ENCODE peak calls at places on chromosomes 16 and 17, in eight cellular contexts. K is PC-9, T is hepatocyte, U is right atrium auricular region, Y is GM23248, N is A549, F is ovary, O is ascending aorta. D is an unnamed sample. For H3K4me1, the result is how much of the 10 kb centered on the place peaks cover.

GRCh38 chr17:41333836-41334235 is 16.8 kb downstream of the KRT33A start:
- DNase-seq in K (no peak), T (no peak), U (no peak), Y (no peak), N (no peak), F (no peak), O (no peak), D (no peak)

GRCh38 chr16:580141-580945 is 9.5 kb upstream of the RAB40C start:
- DNase-seq in K (no peak), T (no peak), U (no peak), Y (no peak), N (no peak), F (no peak), O (no peak), D (no peak)

GRCh38 chr16:27867122-27868110 is 196.1 kb downstream of the GSG1L start:
- DNase-seq in K (peak), T (peak), U (no peak), Y (peak), N (peak), F (peak), O (no peak), D (peak)

GRCh38 chr17:19833914-19834313 is 33.8 kb downstream of the ULK2 start:
- DNase-seq in K (no peak), T (no peak), U (no peak), Y (peak), N (no peak), F (no peak), O (no peak), D (no peak)

GRCh38 chr16:81204794-81205680 is 33.5 kb upstream of the BCO1 start:
- DNase-seq in K (no peak), T (peak), U (peak), Y (peak), N (peak), F (peak), O (no peak), D (peak)

GRCh38 chr17:8629371-8630226 is 926 bp downstream of the MYH10 start:
- DNase-seq in K (no peak), T (peak), U (no peak), Y (peak), N (peak), F (peak), O (peak), D (no peak)

GRCh38 chr17:42679492-42680330 is 1.9 kb downstream of the CCR10 start:
- DNase-seq in K (peak), T (peak), U (peak), Y (peak), N (peak), F (peak), O (peak), D (no peak)

GRCh38 chr17:8005951-8006730 is 3.7 kb downstream of the GUCY2D start:
- DNase-seq in K (no peak), T (no peak), U (no peak), Y (no peak), N (no peak), F (no peak), O (no peak), D (no peak)

GRCh38 chr16:30445149-30445407 is 596 bp downstream of the SEPHS2 start:
- DNase-seq in K (no peak), T (no peak), U (no peak), Y (no peak), N (no peak), F (no peak), O (no peak), D (no peak)

GRCh38 chr17:42979511-42980273 is at the start of gene PTGES3L:
- DNase-seq in K (no peak), T (peak), U (no peak), Y (peak), N (peak), F (peak), O (peak), D (no peak)

GRCh38 chr16:83390759-83391158 is 417.0 kb upstream of the HSBP1 start:
- DNase-seq in K (no peak), T (no peak), U (no peak), Y (no peak), N (no peak), F (no peak), O (no peak), D (no peak)

GRCh38 chr16:76959166-76959565 is 231.8 kb upstream of the MON1B start:
- DNase-seq in K (no peak), T (no peak), U (no peak), Y (no peak), N (no peak), F (no peak), O (no peak), D (no peak)

GRCh38 chr17:48139948-48140347 is 32.4 kb downstream of the SNX11 start:
- DNase-seq in K (no peak), T (no peak), U (no peak), Y (no peak), N (no peak), F (no peak), O (peak), D (no peak)

GRCh38 chr16:62638964-62639861 is 603.0 kb upstream of the CDH8 start:
- DNase-seq in K (no peak), T (no peak), U (no peak), Y (peak), N (no peak), F (no peak), O (no peak), D (no peak)

GRCh38 chr17:45372325-45372869 is 55.6 kb upstream of the MAP3K14 start:
- DNase-seq in K (peak), T (no peak), U (no peak), Y (peak), N (peak), F (peak), O (peak), D (no peak)

DNA sequence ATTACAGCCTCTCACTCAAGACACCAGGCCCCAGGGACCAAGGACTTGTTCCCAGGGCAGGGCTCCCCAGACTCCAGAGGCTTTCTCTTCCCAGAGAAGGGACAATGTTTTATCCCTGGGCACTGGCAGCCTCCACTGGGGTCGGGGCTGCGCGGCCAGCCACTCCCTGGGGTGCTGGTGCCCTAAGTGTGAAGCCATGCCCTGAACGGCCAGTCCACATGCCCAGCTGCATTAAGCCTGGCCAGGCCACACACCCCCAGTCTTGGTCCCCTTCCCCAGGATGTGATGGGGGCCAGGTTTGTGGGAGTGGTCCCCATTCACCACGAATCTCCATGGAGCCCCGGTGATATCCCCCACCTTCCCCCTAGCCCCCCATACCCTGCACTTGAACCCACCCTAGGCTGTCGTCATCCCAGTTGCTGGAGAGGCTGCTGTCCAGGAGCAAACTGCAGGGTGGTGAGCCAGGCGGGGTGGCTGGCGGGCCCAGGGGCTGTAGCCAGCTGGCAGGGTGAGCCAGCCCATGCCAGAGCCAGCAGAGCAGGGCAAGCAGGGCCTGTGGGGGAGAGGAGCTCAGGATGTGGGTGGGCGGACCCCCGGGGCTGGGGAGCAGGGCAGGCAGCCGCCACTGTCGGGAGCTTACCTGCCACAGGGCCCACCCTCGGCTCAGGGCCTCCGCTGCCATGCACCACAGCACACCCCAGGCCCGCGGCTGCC is 4.6 kb downstream of the PAQR4 start:
- DNase-seq in K (no peak), T (no peak), U (no peak), Y (no peak), N (no peak), F (no peak), O (no peak), D (no peak)
- H3K4me1 ChIP-seq in K (under half), T (under half), U (under half), Y (under half), N (under half), F (under half), O (under half), D (under half)

DNA sequence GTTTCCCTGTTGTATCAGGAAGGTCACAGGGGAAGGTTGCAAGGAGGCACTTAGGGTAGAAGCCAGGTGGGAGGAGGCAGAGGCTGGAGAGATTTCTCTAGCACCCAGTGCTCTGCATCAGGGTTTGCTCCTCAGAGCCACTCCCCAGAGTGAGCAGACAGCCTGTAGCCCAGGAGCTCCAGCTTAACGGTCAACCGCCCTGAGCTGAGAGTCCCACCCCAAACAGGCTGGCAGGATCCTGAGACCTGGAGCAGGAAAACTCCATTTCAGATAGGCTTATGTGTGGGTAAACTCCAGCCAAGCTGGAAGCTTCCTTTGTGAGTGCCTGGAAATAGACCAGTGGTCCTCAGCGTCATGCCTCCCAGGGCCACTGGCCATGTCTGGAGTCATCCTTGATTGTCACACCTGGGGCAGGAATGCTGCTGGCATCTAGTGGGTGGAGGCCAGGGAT is 37.9 kb downstream of the MPRIP start:
- DNase-seq in K (no peak), T (no peak), U (no peak), Y (no peak), N (no peak), F (peak), O (no peak), D (no peak)
- H3K4me1 ChIP-seq in K (half or more), T (under half), U (under half), Y (under half), N (half or more), F (under half), O (under half), D (under half)

DNA sequence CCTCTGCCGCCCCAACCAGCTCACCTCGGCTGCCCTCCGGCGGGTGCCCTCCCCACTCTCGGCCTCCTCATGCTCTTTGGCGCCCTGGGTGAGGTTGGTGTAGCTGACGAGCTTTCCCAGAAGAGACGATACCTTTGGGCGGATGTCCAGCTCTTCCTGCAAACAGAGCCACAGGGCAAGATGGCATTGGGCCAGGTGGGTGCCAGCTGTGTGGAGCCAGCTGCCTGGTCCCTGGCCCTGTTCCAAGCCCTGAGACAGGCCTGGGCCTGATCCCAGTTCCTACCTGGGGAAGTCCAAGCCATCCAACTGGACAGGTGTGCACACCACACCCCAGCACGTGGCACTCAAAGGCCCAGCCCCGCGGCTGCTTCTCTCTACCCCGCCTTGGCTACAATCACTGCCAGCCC is 6.9 kb downstream of the SLC12A4 start:
- DNase-seq in K (no peak), T (no peak), U (no peak), Y (no peak), N (no peak), F (no peak), O (no peak), D (no peak)
- H3K4me1 ChIP-seq in K (under half), T (under half), U (under half), Y (under half), N (under half), F (under half), O (under half), D (under half)

GRCh38 chr17:17714879-17715278 is 33.6 kb downstream of the RAI1 start:
- DNase-seq in K (no peak), T (no peak), U (no peak), Y (no peak), N (no peak), F (no peak), O (no peak), D (no peak)
- H3K4me1 ChIP-seq in K (half or more), T (half or more), U (under half), Y (under half), N (half or more), F (under half), O (under half), D (under half)